ENCODE peak calls at places on chromosomes 2 and 18, in eight cellular contexts. Y, L, P, M, A, X, H and Z are unnamed samples.

GRCh38 chr2:36906277-36906676 is 60.1 kb downstream of the STRN start:
- DNase-seq in H (no peak), Y (no peak), M (no peak), X (no peak), P (no peak), A (no peak), L (no peak), Z (no peak)

GRCh38 chr2:73285162-73285739 is 973 bp upstream of the FBXO41 start:
- DNase-seq in A (no peak), M (no peak), X (no peak), P (no peak), H (no peak), L (no peak), Y (peak; percentile 39), Z (no peak)

GRCh38 chr2:11281221-11281620 is 63.2 kb downstream of the ROCK2 start:
- DNase-seq in L (no peak), P (no peak), H (no peak), X (no peak), M (no peak), Y (no peak), A (no peak), Z (no peak)

GRCh38 chr2:69241664-69242063 is 145.4 kb downstream of the GFPT1 start:
- DNase-seq in P (no peak), M (no peak), H (no peak), L (no peak), X (no peak), Y (no peak), A (no peak), Z (no peak)

GRCh38 chr18:46226461-46226860 is 122.3 kb downstream of the HAUS1 start:
- DNase-seq in M (peak; percentile 51), P (no peak), A (peak; percentile 32), H (peak; percentile 81), X (peak; percentile 71), Y (no peak), L (no peak), Z (no peak)

GRCh38 chr2:64213607-64214275 is 69.5 kb upstream of the PELI1 start:
- DNase-seq in H (no peak), Y (no peak), M (no peak), X (no peak), A (no peak), L (no peak), P (no peak), Z (no peak)

GRCh38 chr2:169221745-169222369 is 140.5 kb downstream of the LRP2 start:
- DNase-seq in L (no peak), X (peak; percentile 56), H (no peak), P (no peak), Y (no peak), A (peak; percentile 12), M (no peak), Z (peak; percentile 48)

GRCh38 chr2:57979158-57979557 is 67.4 kb upstream of the VRK2 start:
- DNase-seq in L (no peak), A (no peak), H (no peak), X (no peak), Y (no peak), P (no peak), M (no peak), Z (no peak)

GRCh38 chr18:26865557-26865956 is at the start of gene AQP4:
- DNase-seq in A (no peak), L (no peak), P (peak; percentile 86), Y (no peak), M (no peak), H (no peak), X (no peak), Z (no peak)

GRCh38 chr2:3334392-3334791 is 43.2 kb downstream of the EIPR1 start:
- DNase-seq in H (no peak), X (no peak), Y (no peak), A (peak; percentile 18), M (no peak), P (no peak), L (no peak), Z (no peak)

GRCh38 chr2:28568533-28568932 is 72.7 kb downstream of the PLB1 start:
- DNase-seq in A (peak; percentile 33), P (no peak), H (no peak), L (no peak), X (no peak), Y (no peak), M (peak; percentile 24), Z (no peak)

GRCh38 chr2:460861-461260 is 173.0 kb upstream of the ALKAL2 start:
- DNase-seq in X (no peak), H (no peak), P (no peak), A (peak; percentile 2), L (no peak), M (no peak), Y (no peak), Z (peak; percentile 39)

GRCh38 chr2:217494572-217494971 is 508.2 kb downstream of the TNS1 start:
- DNase-seq in P (no peak), H (no peak), L (no peak), A (no peak), M (no peak), X (no peak), Y (no peak), Z (no peak)

GRCh38 chr2:234145511-234145910 is 95.0 kb downstream of the SPP2 start:
- DNase-seq in M (no peak), Y (no peak), P (no peak), L (no peak), H (no peak), A (no peak), X (no peak), Z (no peak)

GRCh38 chr2:7403092-7403775 is 486.0 kb downstream of the RNF144A start:
- DNase-seq in L (no peak), A (no peak), Y (no peak), P (no peak), M (no peak), H (no peak), X (no peak), Z (no peak)

GRCh38 chr2:190682168-190682567 is 33.3 kb downstream of the NAB1 start:
- DNase-seq in H (no peak), L (no peak), Y (no peak), P (no peak), A (peak; percentile 54), X (peak; percentile 39), M (peak; percentile 52), Z (no peak)

GRCh38 chr2:7020059-7020458 is 102.8 kb downstream of the RNF144A start:
- DNase-seq in Y (no peak), P (no peak), A (no peak), L (no peak), X (no peak), M (no peak), H (no peak), Z (no peak)

DNA sequence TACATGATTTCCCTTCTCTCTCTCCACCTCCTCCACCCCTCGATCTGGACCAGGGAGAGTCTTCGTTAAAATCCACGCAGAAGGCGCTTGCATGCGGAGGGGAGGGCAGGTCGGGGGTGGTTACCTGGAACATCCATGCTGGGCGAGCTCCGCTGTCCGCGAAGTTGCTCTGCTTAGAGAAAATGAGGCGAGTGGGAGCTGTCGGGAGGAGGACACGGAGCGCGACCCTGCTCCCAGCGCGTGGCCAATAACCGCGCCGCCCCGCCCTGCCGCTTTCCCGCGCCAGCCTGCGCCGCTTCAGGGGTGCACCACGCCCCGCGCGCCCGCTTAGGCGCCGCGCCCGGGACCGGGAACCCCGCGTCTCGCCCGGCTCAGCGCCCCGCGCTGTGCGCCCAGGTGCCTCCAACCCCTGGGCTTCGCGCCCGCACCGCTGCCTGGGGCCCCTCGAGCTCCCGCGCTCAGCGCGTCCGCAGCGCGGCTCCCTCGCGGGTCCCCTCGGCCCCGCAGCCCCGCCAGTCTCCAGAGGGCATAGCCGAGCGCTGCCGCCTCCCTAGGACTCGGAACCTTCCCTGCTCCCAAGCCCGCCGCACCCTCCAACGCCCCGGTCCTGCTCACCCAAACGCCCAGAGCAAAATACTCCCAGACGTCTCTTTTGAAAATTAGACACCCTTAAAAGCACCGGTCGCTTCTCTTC is 633 bp downstream of the CBLN2 start:
- DNase-seq in Y (no peak), L (no peak), X (no peak), P (no peak), A (no peak), M (no peak), H (no peak), Z (no peak)
- H3K4me3 ChIP-seq in Y (no peak overlapping the region), L (no peak overlapping the region), X (peak overlapping the region; percentile 42), P (no peak overlapping the region), A (no peak overlapping the region), M (no peak overlapping the region), H (peak overlapping the region; percentile 8), Z (peak overlapping the region; percentile 31)

GRCh38 chr18:13605477-13605876 is 120.9 kb downstream of the FAM210A start:
- DNase-seq in M (no peak), X (no peak), P (no peak), Y (no peak), L (no peak), A (no peak), H (no peak), Z (no peak)
- TF ChIP-seq CTCF in M (no peak), X (no peak), P (no peak), Y (no peak), L (no peak), A (no peak), H (no peak), Z (no peak)

DNA sequence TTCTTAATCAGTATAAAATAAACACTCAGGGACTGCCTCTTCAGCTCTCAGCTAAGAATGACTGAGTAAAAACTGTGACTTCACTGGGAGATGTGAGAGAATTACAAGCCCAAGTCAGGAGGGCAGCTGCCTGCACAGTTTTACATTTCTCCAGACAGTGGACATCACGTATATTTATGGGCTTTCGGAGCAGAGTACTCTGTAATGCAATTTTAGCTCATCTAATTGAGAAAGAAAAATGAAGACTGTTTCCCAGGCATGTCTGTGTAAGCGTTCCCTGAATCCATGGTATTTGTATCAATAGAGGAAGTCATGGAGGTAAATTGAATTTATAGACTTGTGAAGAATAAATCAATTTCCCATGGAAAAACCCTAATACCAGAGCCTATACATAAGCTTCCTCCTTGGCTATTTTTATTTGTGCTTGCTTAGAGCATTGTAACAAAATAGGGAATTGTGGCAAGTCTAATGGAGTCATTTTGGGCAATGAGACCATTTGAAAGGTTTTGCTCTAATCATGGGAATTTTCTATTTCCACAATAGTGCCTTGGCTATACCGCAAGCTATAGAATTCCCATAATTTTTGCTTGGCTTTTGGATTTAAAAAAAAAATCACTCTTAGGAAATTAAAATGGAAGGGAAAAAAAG is 87.2 kb downstream of the SLC5A7 start:
- DNase-seq in Y (no peak), A (no peak), P (no peak), X (no peak), L (no peak), H (no peak), M (no peak), Z (no peak)
- H3K4me3 ChIP-seq in Y (no peak overlapping the region), A (no peak overlapping the region), P (no peak overlapping the region), X (no peak overlapping the region), L (no peak overlapping the region), H (no peak overlapping the region), M (no peak overlapping the region), Z (no peak overlapping the region)

GRCh38 chr2:1910562-1911256 is 166.4 kb upstream of the PXDN start:
- DNase-seq in Y (no peak), X (no peak), A (peak; percentile 1), L (no peak), H (no peak), P (no peak), M (no peak), Z (peak; percentile 64)
- TF ChIP-seq CTCF in Y (no peak), X (no peak), A (no peak), L (no peak), H (peak; percentile 8), P (no peak), M (no peak), Z (peak; percentile 54)

DNA sequence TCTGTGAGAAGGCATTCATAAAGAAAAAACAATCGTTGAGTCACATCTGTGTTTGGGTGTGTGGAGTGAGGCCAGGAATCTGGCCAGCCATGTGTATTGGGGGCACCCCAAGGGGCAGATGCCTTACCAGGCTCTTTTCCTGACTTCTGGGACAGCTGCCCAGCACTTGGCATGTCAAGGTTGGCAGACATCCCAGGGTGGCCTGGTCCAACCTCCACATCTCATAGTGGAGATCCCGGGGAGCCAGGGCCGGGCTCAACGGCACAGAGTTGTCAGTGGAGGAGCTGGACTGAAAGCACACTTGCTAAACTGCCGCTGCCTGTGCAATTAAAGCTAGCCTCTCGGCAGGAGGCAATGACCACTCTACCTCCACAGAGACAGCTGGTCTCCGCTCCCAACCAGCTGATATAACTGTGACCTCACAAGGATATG is 75.3 kb upstream of the MGAT4A start:
- DNase-seq in M (no peak), X (peak; percentile 48), Y (no peak), H (peak; percentile 27), A (no peak), P (peak; percentile 65), L (peak; percentile 84), Z (peak; percentile 45)
- H3K4me3 ChIP-seq in M (no peak overlapping the region), X (no peak overlapping the region), Y (no peak overlapping the region), H (no peak overlapping the region), A (no peak overlapping the region), P (no peak overlapping the region), L (no peak overlapping the region), Z (no peak overlapping the region)